ENCODE peak calls at places on chromosomes 5 and 9, in six cellular contexts. H is endothelial cell of umbilical vein, G is Calu3, A is HEK293T, M is psoas muscle, Z is PC-3. U is an unnamed sample.

GRCh38 chr5:122053181-122054109 is 24.6 kb downstream of the LOX start:
- DNase-seq in H (peak), Z (no peak), M (peak), A (no peak), G (no peak), U (no peak)

GRCh38 chr5:69052181-69052580 is 41.6 kb upstream of the SLC30A5 start:
- DNase-seq in M (no peak), G (no peak), Z (no peak), H (no peak), A (no peak), U (no peak)

GRCh38 chr5:31027726-31028125 is 165.8 kb upstream of the CDH6 start:
- DNase-seq in M (no peak), Z (no peak), H (no peak), G (no peak), A (no peak), U (no peak)

GRCh38 chr5:148807845-148808244 is 18.6 kb upstream of the ADRB2 start:
- DNase-seq in A (no peak), Z (no peak), M (no peak), G (no peak), H (no peak), U (no peak)

GRCh38 chr9:132163457-132163875 is 1.6 kb downstream of the NTNG2 start:
- DNase-seq in G (no peak), M (no peak), Z (no peak), H (peak), A (no peak), U (no peak)

GRCh38 chr9:131116281-131117101 is 8.9 kb upstream of the NUP214 start:
- DNase-seq in H (no peak), Z (no peak), A (no peak), G (no peak), M (no peak), U (no peak)

GRCh38 chr9:68947842-68948569 is 65.9 kb downstream of the PRKACG start:
- DNase-seq in Z (no peak), A (no peak), M (no peak), G (no peak), H (no peak), U (no peak)

GRCh38 chr9:69672828-69673640 is 863 bp upstream of the APBA1 start:
- DNase-seq in H (peak), A (peak), G (peak), M (peak), Z (peak), U (peak)

GRCh38 chr9:8857330-8858249 is 1058.0 kb upstream of the DMAC1 start:
- DNase-seq in M (peak), H (peak), G (peak), Z (no peak), A (peak), U (peak)

U was measured in SJCRH30.